ENCODE peak calls at places on chromosome 1, in eight cellular contexts. S, J, F, A, O, D, E and Y are unnamed samples.

GRCh38 chr1:214086945-214087344 is 99.2 kb downstream of the PROX1 start:
- DNase-seq in S (no peak), J (no peak), F (no peak), A (no peak), O (no peak), D (no peak), E (no peak), Y (no peak)

GRCh38 chr1:171929121-171929520 is 87.8 kb downstream of the DNM3 start:
- DNase-seq in S (no peak), J (no peak), F (no peak), A (no peak), O (no peak), D (no peak), E (no peak), Y (no peak)

GRCh38 chr1:201064806-201065205 is 41.3 kb upstream of the KIF21B start:
- DNase-seq in S (no peak), J (no peak), F (no peak), A (no peak), O (no peak), D (no peak), E (no peak), Y (no peak)

GRCh38 chr1:21435646-21436487 is 4.1 kb upstream of the NBPF3 start:
- DNase-seq in S (no peak), J (no peak), F (no peak), A (no peak), O (no peak), D (no peak), E (no peak), Y (no peak)

GRCh38 chr1:198577444-198577843 is 37.0 kb upstream of the ATP6V1G3 start:
- DNase-seq in S (no peak), J (peak), F (no peak), A (peak), O (no peak), D (no peak), E (no peak), Y (no peak)

GRCh38 chr1:20980051-20980450 is 192.9 kb upstream of the HP1BP3 start:
- DNase-seq in S (no peak), J (no peak), F (no peak), A (no peak), O (no peak), D (no peak), E (no peak), Y (no peak)

GRCh38 chr1:8047686-8048522 is 21.8 kb upstream of the ERRFI1 start:
- DNase-seq in S (no peak), J (peak), F (no peak), A (peak), O (no peak), D (no peak), E (no peak), Y (peak)

GRCh38 chr1:168892945-168893344 is 163.9 kb upstream of the DPT start:
- DNase-seq in S (no peak), J (no peak), F (no peak), A (peak), O (no peak), D (no peak), E (no peak), Y (no peak)

GRCh38 chr1:110003747-110004428 is 19.3 kb downstream of the AHCYL1 start:
- DNase-seq in S (no peak), J (peak), F (peak), A (peak), O (peak), D (no peak), E (no peak), Y (peak)

GRCh38 chr1:54367613-54368012 is 38.6 kb downstream of the SSBP3 start:
- DNase-seq in S (no peak), J (no peak), F (no peak), A (no peak), O (no peak), D (no peak), E (no peak), Y (no peak)

GRCh38 chr1:172002725-172003345 is 161.5 kb downstream of the DNM3 start:
- DNase-seq in S (no peak), J (no peak), F (no peak), A (peak), O (peak), D (no peak), E (no peak), Y (no peak)

GRCh38 chr1:171948491-171948890 is 107.2 kb downstream of the DNM3 start:
- DNase-seq in S (no peak), J (no peak), F (no peak), A (peak), O (no peak), D (no peak), E (no peak), Y (no peak)

GRCh38 chr1:14842891-14843290 is 244.4 kb downstream of the KAZN start:
- DNase-seq in S (no peak), J (no peak), F (no peak), A (no peak), O (no peak), D (no peak), E (no peak), Y (no peak)

GRCh38 chr1:172976222-172977041 is 74.3 kb downstream of the TNFSF18 start:
- DNase-seq in S (no peak), J (peak), F (no peak), A (peak), O (no peak), D (no peak), E (no peak), Y (peak)